ENCODE peak calls at places on chromosomes 13 and 19, in seven cellular contexts. One of them, this sample, is unnamed.
A peak's percentile ranks its signal among the peaks of the same experiment; 100 is the strongest.

GRCh38 chr19:3024870-3025515 is 4.1 kb downstream of the TLE2 start:
- DNase-seq in GM12865: no peak
- DNase-seq in upper lobe of left lung: no peak
- DNase-seq in lower leg skin: no peak
- DNase-seq in lung: no peak
- DNase-seq in fibroblast of pulmonary artery: no peak
- DNase-seq in AG04450: no peak
- DNase-seq in this sample: no peak

GRCh38 chr13:61410669-61411297 is 4.9 kb downstream of the PCDH20 start:
- DNase-seq in GM12865: peak; percentile 20
- DNase-seq in upper lobe of left lung: no peak
- DNase-seq in lower leg skin: no peak
- DNase-seq in lung: no peak
- DNase-seq in fibroblast of pulmonary artery: peak; percentile 36
- DNase-seq in AG04450: no peak
- DNase-seq in this sample: no peak

GRCh38 chr19:11021760-11022144 is 60.9 kb downstream of the SMARCA4 start:
- DNase-seq in GM12865: no peak
- DNase-seq in upper lobe of left lung: no peak
- DNase-seq in lower leg skin: no peak
- DNase-seq in lung: no peak
- DNase-seq in fibroblast of pulmonary artery: no peak
- DNase-seq in AG04450: no peak
- DNase-seq in this sample: no peak

GRCh38 chr19:38559428-38560401 is 58.0 kb downstream of the MAP4K1 start:
- DNase-seq in GM12865: peak; percentile 96
- DNase-seq in upper lobe of left lung: no peak
- DNase-seq in lower leg skin: no peak
- DNase-seq in lung: no peak
- DNase-seq in fibroblast of pulmonary artery: no peak
- DNase-seq in AG04450: no peak
- DNase-seq in this sample: no peak

GRCh38 chr19:17333611-17334413 is 843 bp downstream of the ANO8 start:
- DNase-seq in GM12865: peak; percentile 86
- DNase-seq in upper lobe of left lung: peak; percentile 69
- DNase-seq in lower leg skin: no peak
- DNase-seq in lung: peak; percentile 53
- DNase-seq in fibroblast of pulmonary artery: peak; percentile 64
- DNase-seq in AG04450: peak; percentile 33
- DNase-seq in this sample: peak; percentile 90

GRCh38 chr19:35903550-35904179 is 1.3 kb downstream of the HCST start:
- DNase-seq in GM12865: peak; percentile 96
- DNase-seq in upper lobe of left lung: peak; percentile 93
- DNase-seq in lower leg skin: peak; percentile 83
- DNase-seq in lung: peak; percentile 77
- DNase-seq in fibroblast of pulmonary artery: peak; percentile 58
- DNase-seq in AG04450: no peak
- DNase-seq in this sample: peak; percentile 95

GRCh38 chr13:112134150-112135075 is 67.5 kb downstream of the SOX1 start:
- DNase-seq in GM12865: no peak
- DNase-seq in upper lobe of left lung: no peak
- DNase-seq in lower leg skin: no peak
- DNase-seq in lung: no peak
- DNase-seq in fibroblast of pulmonary artery: no peak
- DNase-seq in AG04450: no peak
- DNase-seq in this sample: no peak

GRCh38 chr19:2291185-2291751 is 9.3 kb upstream of the PEAK3 start:
- DNase-seq in GM12865: no peak
- DNase-seq in upper lobe of left lung: no peak
- DNase-seq in lower leg skin: no peak
- DNase-seq in lung: no peak
- DNase-seq in fibroblast of pulmonary artery: no peak
- DNase-seq in AG04450: no peak
- DNase-seq in this sample: no peak

GRCh38 chr13:109389892-109390345 is 396.5 kb downstream of the IRS2 start:
- DNase-seq in GM12865: no peak
- DNase-seq in upper lobe of left lung: no peak
- DNase-seq in lower leg skin: no peak
- DNase-seq in lung: no peak
- DNase-seq in fibroblast of pulmonary artery: peak; percentile 30
- DNase-seq in AG04450: no peak
- DNase-seq in this sample: peak; percentile 92

GRCh38 chr19:2327773-2328400 is 499 bp downstream of the LSM7 start:
- DNase-seq in GM12865: peak; percentile 93
- DNase-seq in upper lobe of left lung: peak; percentile 54
- DNase-seq in lower leg skin: peak; percentile 33
- DNase-seq in lung: peak; percentile 40
- DNase-seq in fibroblast of pulmonary artery: peak; percentile 79
- DNase-seq in AG04450: peak; percentile 29
- DNase-seq in this sample: peak; percentile 93

GRCh38 chr19:44968118-44968517 is 12.9 kb downstream of the CLPTM1 start:
- DNase-seq in GM12865: no peak
- DNase-seq in upper lobe of left lung: no peak
- DNase-seq in lower leg skin: no peak
- DNase-seq in lung: no peak
- DNase-seq in fibroblast of pulmonary artery: no peak
- DNase-seq in AG04450: no peak
- DNase-seq in this sample: no peak

GRCh38 chr19:15453091-15453498 is 3.3 kb upstream of the WIZ start:
- DNase-seq in GM12865: no peak
- DNase-seq in upper lobe of left lung: no peak
- DNase-seq in lower leg skin: no peak
- DNase-seq in lung: no peak
- DNase-seq in fibroblast of pulmonary artery: no peak
- DNase-seq in AG04450: no peak
- DNase-seq in this sample: no peak

GRCh38 chr13:98536729-98537128 is 40.2 kb downstream of the STK24 start:
- DNase-seq in GM12865: no peak
- DNase-seq in upper lobe of left lung: no peak
- DNase-seq in lower leg skin: no peak
- DNase-seq in lung: no peak
- DNase-seq in fibroblast of pulmonary artery: no peak
- DNase-seq in AG04450: no peak
- DNase-seq in this sample: no peak

GRCh38 chr19:3880471-3881271 is at the start of gene ATCAY:
- DNase-seq in GM12865: no peak
- DNase-seq in upper lobe of left lung: no peak
- DNase-seq in lower leg skin: no peak
- DNase-seq in lung: no peak
- DNase-seq in fibroblast of pulmonary artery: no peak
- DNase-seq in AG04450: no peak
- DNase-seq in this sample: no peak

GRCh38 chr13:66048888-66049287 is 1181.2 kb downstream of the PCDH9 start:
- DNase-seq in GM12865: no peak
- DNase-seq in upper lobe of left lung: no peak
- DNase-seq in lower leg skin: no peak
- DNase-seq in lung: no peak
- DNase-seq in fibroblast of pulmonary artery: no peak
- DNase-seq in AG04450: no peak
- DNase-seq in this sample: no peak

GRCh38 chr19:40213882-40214570 is 4.2 kb downstream of the TTC9B start:
- DNase-seq in GM12865: no peak
- DNase-seq in upper lobe of left lung: no peak
- DNase-seq in lower leg skin: no peak
- DNase-seq in lung: no peak
- DNase-seq in fibroblast of pulmonary artery: no peak
- DNase-seq in AG04450: no peak
- DNase-seq in this sample: no peak

GRCh38 chr13:32432856-32433255 is 4.9 kb upstream of the N4BP2L1 start:
- DNase-seq in GM12865: no peak
- DNase-seq in upper lobe of left lung: no peak
- DNase-seq in lower leg skin: peak; percentile 55
- DNase-seq in lung: no peak
- DNase-seq in fibroblast of pulmonary artery: no peak
- DNase-seq in AG04450: no peak
- DNase-seq in this sample: no peak

GRCh38 chr19:6947745-6948144 is 60.4 kb downstream of the ADGRE1 start:
- DNase-seq in GM12865: peak; percentile 80
- DNase-seq in upper lobe of left lung: peak; percentile 34
- DNase-seq in lower leg skin: no peak
- DNase-seq in lung: no peak
- DNase-seq in fibroblast of pulmonary artery: peak; percentile 22
- DNase-seq in AG04450: no peak
- DNase-seq in this sample: peak; percentile 29

GRCh38 chr13:59715591-59715990 is 448.1 kb downstream of the DIAPH3 start:
- DNase-seq in GM12865: no peak
- DNase-seq in upper lobe of left lung: no peak
- DNase-seq in lower leg skin: no peak
- DNase-seq in lung: no peak
- DNase-seq in fibroblast of pulmonary artery: peak; percentile 3
- DNase-seq in AG04450: no peak
- DNase-seq in this sample: no peak

GRCh38 chr13:99974296-99974938 is 2.9 kb upstream of the ZIC5 start:
- DNase-seq in GM12865: no peak
- DNase-seq in upper lobe of left lung: no peak
- DNase-seq in lower leg skin: no peak
- DNase-seq in lung: no peak
- DNase-seq in fibroblast of pulmonary artery: no peak
- DNase-seq in AG04450: no peak
- DNase-seq in this sample: no peak

DNA sequence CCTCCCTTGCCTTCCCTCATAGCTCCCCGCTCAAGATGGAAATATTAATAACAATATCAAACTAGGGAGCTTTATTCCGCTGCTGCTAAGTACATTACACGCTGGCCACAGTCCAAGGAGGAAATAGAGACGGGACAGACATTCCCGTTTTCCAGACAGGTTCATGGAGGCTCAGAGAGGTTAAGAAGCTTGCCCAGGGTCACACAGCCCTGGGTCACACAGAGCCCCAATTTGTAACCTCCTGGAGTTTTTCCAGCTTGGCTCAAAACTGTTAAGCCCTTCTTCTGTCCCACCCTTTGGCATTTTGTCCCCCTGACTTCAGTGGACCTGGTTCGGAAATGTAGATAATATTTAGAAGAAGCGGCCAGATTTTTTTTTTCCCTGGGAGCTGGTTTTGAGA is 2.0 kb downstream of the BICRA start:
- DNase-seq in GM12865: no peak
- DNase-seq in upper lobe of left lung: no peak
- DNase-seq in lower leg skin: no peak
- DNase-seq in lung: no peak
- DNase-seq in fibroblast of pulmonary artery: no peak
- DNase-seq in AG04450: no peak
- DNase-seq in this sample: no peak
- H3K4me3 ChIP-seq in GM12865: no peak overlapping the region
- H3K4me3 ChIP-seq in upper lobe of left lung: peak overlapping the region; percentile 96
- H3K4me3 ChIP-seq in lower leg skin: no peak overlapping the region
- H3K4me3 ChIP-seq in lung: no peak overlapping the region
- H3K4me3 ChIP-seq in fibroblast of pulmonary artery: peak overlapping the region; percentile 88
- H3K4me3 ChIP-seq in AG04450: peak overlapping the region; percentile 74
- H3K4me3 ChIP-seq in this sample: no peak overlapping the region

DNA sequence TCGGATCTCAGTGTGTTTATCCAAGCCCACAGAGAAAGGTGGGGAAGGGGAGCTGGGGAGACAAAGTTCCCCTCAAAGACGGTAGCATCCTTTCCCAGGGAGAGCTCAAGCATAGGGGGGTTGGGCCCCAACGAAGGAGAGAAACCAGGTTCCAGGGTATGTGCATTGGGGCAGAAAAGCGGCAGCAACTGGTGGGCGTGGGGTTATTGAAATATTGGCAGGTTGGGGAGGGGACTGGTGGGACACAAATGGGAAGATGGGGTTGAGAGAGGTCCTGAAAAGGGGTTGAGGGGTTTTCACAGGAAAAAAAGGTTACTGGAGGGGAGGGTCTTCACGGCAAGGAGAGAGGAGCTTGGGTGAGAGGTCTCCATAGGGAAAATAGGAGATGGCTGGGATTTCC is 1.0 kb downstream of the ASF1B start:
- DNase-seq in GM12865: no peak
- DNase-seq in upper lobe of left lung: no peak
- DNase-seq in lower leg skin: no peak
- DNase-seq in lung: no peak
- DNase-seq in fibroblast of pulmonary artery: no peak
- DNase-seq in AG04450: no peak
- DNase-seq in this sample: no peak
- H3K4me3 ChIP-seq in GM12865: peak overlapping the region; percentile 93
- H3K4me3 ChIP-seq in upper lobe of left lung: peak overlapping the region; percentile 70
- H3K4me3 ChIP-seq in lower leg skin: no peak overlapping the region
- H3K4me3 ChIP-seq in lung: no peak overlapping the region
- H3K4me3 ChIP-seq in fibroblast of pulmonary artery: peak overlapping the region; percentile 75
- H3K4me3 ChIP-seq in AG04450: peak overlapping the region; percentile 79
- H3K4me3 ChIP-seq in this sample: peak overlapping the region; percentile 89

DNA sequence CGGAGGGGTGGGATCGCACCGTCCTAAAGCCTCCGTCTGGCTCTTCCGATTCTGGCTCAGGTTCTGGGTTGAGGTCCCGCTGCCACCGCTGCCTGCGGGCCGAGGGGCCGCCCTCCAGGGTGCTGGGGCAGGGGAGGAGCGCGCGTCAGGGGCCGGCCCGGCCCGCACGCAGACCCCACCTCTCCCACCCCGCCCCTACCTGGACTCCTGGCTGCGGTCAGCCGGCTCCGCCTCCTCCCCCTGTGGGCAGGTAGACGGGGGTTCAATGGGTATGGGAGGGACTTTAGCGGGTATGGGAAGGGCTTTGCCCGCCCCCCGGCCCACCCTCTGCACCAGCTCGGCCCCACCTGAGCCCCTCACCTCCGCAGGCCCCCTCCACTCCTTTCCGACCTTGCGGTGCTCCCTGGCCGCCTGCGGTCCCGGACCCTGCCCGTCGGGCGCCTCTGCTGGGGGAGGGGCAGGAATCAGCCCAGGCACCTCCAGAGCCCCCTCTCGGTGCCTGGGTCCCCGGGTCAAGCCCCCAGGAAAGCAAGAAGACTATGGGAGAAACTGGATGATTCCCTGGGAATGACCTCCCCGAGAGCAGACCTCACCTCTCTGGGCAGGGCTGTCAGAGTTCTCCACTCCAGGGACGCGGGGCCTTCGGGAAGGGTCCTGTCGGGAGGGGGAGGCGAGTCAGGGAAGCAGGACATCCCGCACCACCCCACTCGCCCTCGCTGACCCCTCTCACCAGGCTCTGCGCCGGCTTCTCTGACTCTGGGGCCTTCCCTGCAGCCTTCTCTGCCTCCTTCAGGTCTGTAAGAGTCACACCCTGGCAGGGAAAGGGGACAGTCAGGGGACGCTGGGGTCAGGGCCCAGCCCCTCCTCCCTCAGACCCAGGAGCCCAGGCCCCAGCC is 17.0 kb downstream of the EPS8L1 start:
- DNase-seq in GM12865: no peak
- DNase-seq in upper lobe of left lung: no peak
- DNase-seq in lower leg skin: no peak
- DNase-seq in lung: no peak
- DNase-seq in fibroblast of pulmonary artery: no peak
- DNase-seq in AG04450: no peak
- DNase-seq in this sample: no peak
- H3K4me3 ChIP-seq in GM12865: no peak overlapping the region
- H3K4me3 ChIP-seq in upper lobe of left lung: no peak overlapping the region
- H3K4me3 ChIP-seq in lower leg skin: no peak overlapping the region
- H3K4me3 ChIP-seq in lung: no peak overlapping the region
- H3K4me3 ChIP-seq in fibroblast of pulmonary artery: no peak overlapping the region
- H3K4me3 ChIP-seq in AG04450: no peak overlapping the region
- H3K4me3 ChIP-seq in this sample: no peak overlapping the region

DNA sequence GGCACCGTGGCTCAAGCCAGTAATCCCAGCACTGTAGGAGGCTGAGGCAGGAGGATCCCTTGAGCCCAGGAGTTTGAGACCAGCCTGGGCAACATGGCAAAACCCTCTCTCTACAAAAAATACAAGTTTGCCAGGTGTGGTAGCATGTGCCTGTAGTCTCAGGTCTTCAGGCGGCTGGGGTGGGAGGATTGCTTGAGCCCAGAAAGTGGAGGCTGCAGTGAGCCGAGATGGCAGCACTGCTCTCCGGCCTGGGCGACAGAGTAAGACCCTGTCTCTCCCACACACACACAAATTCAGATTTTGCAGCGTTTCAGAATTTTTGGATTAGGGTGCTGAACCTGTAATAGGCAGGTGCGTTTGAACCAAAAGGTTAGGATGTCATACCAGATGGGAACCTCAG is 2.2 kb downstream of the RPS11 start:
- DNase-seq in GM12865: no peak
- DNase-seq in upper lobe of left lung: no peak
- DNase-seq in lower leg skin: no peak
- DNase-seq in lung: no peak
- DNase-seq in fibroblast of pulmonary artery: no peak
- DNase-seq in AG04450: no peak
- DNase-seq in this sample: no peak
- H3K4me3 ChIP-seq in GM12865: peak overlapping the region; percentile 92
- H3K4me3 ChIP-seq in upper lobe of left lung: peak overlapping the region; percentile 96
- H3K4me3 ChIP-seq in lower leg skin: no peak overlapping the region
- H3K4me3 ChIP-seq in lung: no peak overlapping the region
- H3K4me3 ChIP-seq in fibroblast of pulmonary artery: peak overlapping the region; percentile 5
- H3K4me3 ChIP-seq in AG04450: no peak overlapping the region
- H3K4me3 ChIP-seq in this sample: peak overlapping the region; percentile 20

This sample was measured in HL-60.